ENCODE peak calls at places on chromosomes 7 and 10, in six cellular contexts. U is H1, N is GM23248, E is H9, B is GM23338, F is keratinocyte. Q is an unnamed sample.

GRCh38 chr10:101818958-101819633 is 852 bp upstream of the OGA start:
- DNase-seq in E (no peak), N (no peak), U (no peak), F (no peak), B (peak; percentile 61), Q (peak; percentile 58)

GRCh38 chr10:111234234-111234633 is 157.4 kb downstream of the ADRA2A start:
- DNase-seq in F (no peak), B (no peak), U (no peak), E (no peak), N (no peak), Q (no peak)

GRCh38 chr10:22505923-22506685 is 160.8 kb downstream of the SPAG6 start:
- DNase-seq in F (no peak), U (no peak), B (no peak), N (peak; percentile 29), E (no peak), Q (no peak)

GRCh38 chr10:46299531-46300366 is 13.0 kb downstream of the ANTXRL start:
- DNase-seq in F (no peak), U (peak; percentile 69), B (no peak), E (peak; percentile 41), N (no peak), Q (peak; percentile 59)

GRCh38 chr7:107506683-107507339 is 37.0 kb downstream of the GPR22 start:
- DNase-seq in F (peak; percentile 50), E (no peak), U (no peak), N (peak; percentile 1), B (no peak), Q (no peak)

GRCh38 chr10:88545359-88545758 is 37.8 kb downstream of the RNLS start:
- DNase-seq in E (no peak), U (no peak), F (no peak), N (no peak), B (no peak), Q (no peak)

GRCh38 chr10:29791773-29792172 is 157.0 kb upstream of the SVIL start:
- DNase-seq in U (no peak), B (no peak), E (no peak), N (no peak), F (no peak), Q (no peak)

GRCh38 chr10:119917777-119918176 is 25.2 kb downstream of the SEC23IP start:
- DNase-seq in F (no peak), B (no peak), N (peak; percentile 42), U (no peak), E (no peak), Q (no peak)

GRCh38 chr7:149624006-149624405 is 126.4 kb upstream of the ZNF746 start:
- DNase-seq in U (no peak), E (no peak), N (peak; percentile 50), F (no peak), B (peak; percentile 43), Q (peak; percentile 79)

GRCh38 chr10:133528845-133529575 is 1.8 kb downstream of the CYP2E1 start:
- DNase-seq in U (no peak), E (no peak), B (peak; percentile 52), F (no peak), N (peak; percentile 35), Q (peak; percentile 85)

GRCh38 chr10:1620803-1621202 is 116.5 kb downstream of the ADARB2 start:
- DNase-seq in E (no peak), U (no peak), N (no peak), B (no peak), F (no peak), Q (no peak)

GRCh38 chr7:149050941-149051340 is 22.6 kb upstream of the PDIA4 start:
- DNase-seq in E (no peak), F (no peak), N (peak; percentile 19), U (no peak), B (no peak), Q (no peak)

GRCh38 chr7:35694161-35694783 is 663 bp downstream of the HERPUD2 start:
- DNase-seq in E (no peak), B (no peak), N (peak; percentile 55), U (no peak), F (no peak), Q (peak; percentile 61)

GRCh38 chr10:126663328-126663727 is 7.2 kb downstream of the C10orf90 start:
- DNase-seq in U (no peak), B (no peak), F (no peak), N (peak; percentile 98), E (no peak), Q (no peak)

GRCh38 chr7:41161188-41161587 is 541.7 kb downstream of the INHBA start:
- DNase-seq in E (no peak), U (no peak), N (no peak), B (no peak), F (no peak), Q (no peak)

GRCh38 chr10:113122947-113123346 is 172.9 kb downstream of the TCF7L2 start:
- DNase-seq in N (no peak), U (no peak), F (no peak), B (no peak), E (no peak), Q (no peak)

GRCh38 chr10:16845248-16845647 is 28.0 kb upstream of the RSU1 start:
- DNase-seq in E (no peak), N (no peak), F (no peak), B (no peak), U (no peak), Q (no peak)

GRCh38 chr10:101450277-101451080 is 96.5 kb downstream of the BTRC start:
- DNase-seq in E (no peak), U (no peak), B (no peak), F (no peak), N (no peak), Q (no peak)

GRCh38 chr10:86899128-86899527 is 58.3 kb downstream of the MMRN2 start:
- DNase-seq in U (peak; percentile 54), N (no peak), B (peak; percentile 58), E (peak; percentile 58), F (no peak), Q (no peak)

GRCh38 chr7:77281780-77282478 is 82.3 kb upstream of the FGL2 start:
- DNase-seq in F (no peak), U (no peak), N (no peak), B (no peak), E (no peak), Q (no peak)

GRCh38 chr10:55500931-55501559 is 700.0 kb upstream of the PCDH15 start:
- DNase-seq in U (peak; percentile 69), E (peak; percentile 68), F (no peak), N (peak; percentile 52), B (peak; percentile 84), Q (no peak)

GRCh38 chr7:143975617-143976016 is 21.0 kb downstream of the OR2F1 start:
- DNase-seq in F (no peak), N (peak; percentile 10), B (peak; percentile 73), U (no peak), E (peak; percentile 30), Q (no peak)

GRCh38 chr10:129241461-129241860 is 225.6 kb upstream of the MGMT start:
- DNase-seq in E (no peak), B (no peak), F (no peak), U (no peak), N (no peak), Q (no peak)

DNA sequence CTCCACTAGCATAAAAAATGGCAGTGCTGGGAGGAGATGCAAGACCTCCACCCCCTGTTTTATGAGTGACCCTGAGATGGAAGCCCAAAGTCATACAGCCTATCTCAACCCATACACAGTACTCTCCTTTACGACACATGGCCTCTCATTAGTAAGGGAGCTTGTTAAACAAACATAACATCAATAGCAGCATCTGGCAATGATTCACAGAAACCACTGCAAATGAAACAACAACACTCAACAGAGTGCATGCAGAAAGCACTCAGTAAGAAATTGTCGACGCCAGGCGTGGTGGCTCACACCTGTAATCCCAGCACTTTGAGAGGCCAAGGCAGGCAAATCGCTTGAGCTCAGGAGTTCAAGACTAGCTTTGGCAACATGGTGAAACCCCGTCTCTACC is 27.5 kb upstream of the FIGNL1 start:
- DNase-seq in B (no peak), N (no peak), F (no peak), U (no peak), E (no peak), Q (no peak)
- H4K20me1 ChIP-seq in B (no peaks in the 10 kb centered on the region), N (no peaks in the 10 kb centered on the region), F (peaks cover 3% of the 10 kb centered on the region), U (no peaks in the 10 kb centered on the region), E (no peaks in the 10 kb centered on the region), Q (no peaks in the 10 kb centered on the region)

DNA sequence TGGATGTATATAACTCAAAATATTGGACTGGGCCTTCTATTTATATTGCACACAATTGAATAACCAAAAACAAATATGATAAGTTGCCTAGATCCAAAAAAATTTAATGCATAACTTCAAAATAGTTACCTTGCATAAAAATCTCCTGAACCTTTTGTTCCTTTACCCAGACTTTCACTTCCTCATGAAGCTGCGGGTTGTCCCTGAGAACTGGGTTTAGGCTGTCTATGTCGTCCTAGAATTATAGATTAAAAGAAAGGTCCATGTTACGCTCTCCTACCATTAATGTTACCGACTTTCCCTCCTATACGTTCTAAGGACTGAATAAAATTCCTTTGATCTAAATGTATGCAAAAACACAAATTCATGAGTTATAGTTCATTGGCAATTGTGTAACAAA is 86.6 kb downstream of the NRBF2 start:
- DNase-seq in F (no peak), E (no peak), U (no peak), N (no peak), B (no peak), Q (no peak)
- H4K20me1 ChIP-seq in F (no peaks in the 10 kb centered on the region), E (no peaks in the 10 kb centered on the region), U (peaks cover 20% of the 10 kb centered on the region), N (no peaks in the 10 kb centered on the region), B (peaks cover 78% of the 10 kb centered on the region), Q (peaks cover 9% of the 10 kb centered on the region)

GRCh38 chr10:48332166-48332870 is 25.8 kb downstream of the MAPK8 start:
- DNase-seq in E (no peak), N (no peak), U (no peak), F (no peak), B (no peak), Q (no peak)

GRCh38 chr10:48331436-48331835 is 25.0 kb downstream of the MAPK8 start:
- DNase-seq in B (no peak), F (no peak), U (no peak), E (no peak), N (no peak), Q (no peak)

GRCh38 chr10:48335788-48336187 is 29.3 kb downstream of the MAPK8 start:
- DNase-seq in N (no peak), E (no peak), B (no peak), F (no peak), U (no peak), Q (no peak)

GRCh38 chr10:48332871-48333216 is 26.4 kb downstream of the MAPK8 start:
- DNase-seq in N (no peak), U (no peak), F (no peak), B (no peak), E (no peak), Q (no peak)

GRCh38 chr10:48333856-48334255 is 27.4 kb downstream of the MAPK8 start:
- DNase-seq in N (no peak), B (no peak), E (no peak), U (no peak), F (peak; percentile 17), Q (no peak)
- H4K20me1 ChIP-seq in N (no peaks in the 10 kb centered on the region), B (peaks cover 16% of the 10 kb centered on the region), E (no peaks in the 10 kb centered on the region), U (no peaks in the 10 kb centered on the region), F (peaks cover 3% of the 10 kb centered on the region), Q (peaks cover 30% of the 10 kb centered on the region)

GRCh38 chr7:30465342-30466170 is 13.0 kb downstream of the NOD1 start:
- DNase-seq in N (peak; percentile 73), U (no peak), E (no peak), F (no peak), B (no peak), Q (no peak)
- H4K20me1 ChIP-seq in N (no peaks in the 10 kb centered on the region), U (no peaks in the 10 kb centered on the region), E (no peaks in the 10 kb centered on the region), F (no peaks in the 10 kb centered on the region), B (no peaks in the 10 kb centered on the region), Q (no peaks in the 10 kb centered on the region)

Q was measured in osteoblast.